ENCODE peak calls at places on chromosomes 6 and 20, in eight cellular contexts. M, D, S, K, W, Q, C and F are unnamed samples.

GRCh38 chr6:79668381-79668780 is 37.3 kb downstream of the SH3BGRL2 start:
- DNase-seq in M (no peak), D (no peak), S (no peak), K (no peak), W (no peak), Q (no peak), C (no peak), F (no peak)

GRCh38 chr6:75624988-75625387 is 23.3 kb downstream of the SENP6 start:
- DNase-seq in M (no peak), D (no peak), S (no peak), K (no peak), W (no peak), Q (no peak), C (no peak), F (no peak)

GRCh38 chr20:4435210-4435609 is 286.5 kb upstream of the PRND start:
- DNase-seq in M (no peak), D (no peak), S (no peak), K (no peak), W (no peak), Q (no peak), C (no peak), F (no peak)

GRCh38 chr6:15841937-15842698 is 179.3 kb upstream of the DTNBP1 start:
- DNase-seq in M (no peak), D (no peak), S (no peak), K (no peak), W (no peak), Q (no peak), C (no peak), F (no peak)

GRCh38 chr6:134288538-134289203 is 29.2 kb downstream of the SGK1 start:
- DNase-seq in M (no peak), D (no peak), S (no peak), K (no peak), W (no peak), Q (no peak), C (peak; percentile 99), F (no peak)

GRCh38 chr20:57399587-57400261 is 8.5 kb downstream of the RBM38 start:
- DNase-seq in M (peak; percentile 68), D (no peak), S (no peak), K (no peak), W (no peak), Q (no peak), C (no peak), F (no peak)

GRCh38 chr6:31464252-31465184 is 33.4 kb upstream of the MICB start:
- DNase-seq in M (no peak), D (no peak), S (no peak), K (no peak), W (no peak), Q (no peak), C (no peak), F (no peak)

GRCh38 chr6:20340056-20340455 is 61.6 kb upstream of the E2F3 start:
- DNase-seq in M (no peak), D (no peak), S (no peak), K (no peak), W (no peak), Q (no peak), C (no peak), F (no peak)

GRCh38 chr6:43878823-43879495 is 108.9 kb downstream of the VEGFA start:
- DNase-seq in M (peak; percentile 46), D (no peak), S (no peak), K (no peak), W (peak; percentile 60), Q (peak; percentile 86), C (no peak), F (no peak)

GRCh38 chr20:34703573-34704176 is 469 bp upstream of the TP53INP2 start:
- DNase-seq in M (no peak), D (no peak), S (no peak), K (no peak), W (peak; percentile 33), Q (peak; percentile 46), C (peak; percentile 29), F (peak; percentile 79)

GRCh38 chr6:56374841-56375369 is 127.5 kb upstream of the COL21A1 start:
- DNase-seq in M (no peak), D (no peak), S (no peak), K (no peak), W (no peak), Q (no peak), C (peak; percentile 39), F (peak; percentile 81)

DNA sequence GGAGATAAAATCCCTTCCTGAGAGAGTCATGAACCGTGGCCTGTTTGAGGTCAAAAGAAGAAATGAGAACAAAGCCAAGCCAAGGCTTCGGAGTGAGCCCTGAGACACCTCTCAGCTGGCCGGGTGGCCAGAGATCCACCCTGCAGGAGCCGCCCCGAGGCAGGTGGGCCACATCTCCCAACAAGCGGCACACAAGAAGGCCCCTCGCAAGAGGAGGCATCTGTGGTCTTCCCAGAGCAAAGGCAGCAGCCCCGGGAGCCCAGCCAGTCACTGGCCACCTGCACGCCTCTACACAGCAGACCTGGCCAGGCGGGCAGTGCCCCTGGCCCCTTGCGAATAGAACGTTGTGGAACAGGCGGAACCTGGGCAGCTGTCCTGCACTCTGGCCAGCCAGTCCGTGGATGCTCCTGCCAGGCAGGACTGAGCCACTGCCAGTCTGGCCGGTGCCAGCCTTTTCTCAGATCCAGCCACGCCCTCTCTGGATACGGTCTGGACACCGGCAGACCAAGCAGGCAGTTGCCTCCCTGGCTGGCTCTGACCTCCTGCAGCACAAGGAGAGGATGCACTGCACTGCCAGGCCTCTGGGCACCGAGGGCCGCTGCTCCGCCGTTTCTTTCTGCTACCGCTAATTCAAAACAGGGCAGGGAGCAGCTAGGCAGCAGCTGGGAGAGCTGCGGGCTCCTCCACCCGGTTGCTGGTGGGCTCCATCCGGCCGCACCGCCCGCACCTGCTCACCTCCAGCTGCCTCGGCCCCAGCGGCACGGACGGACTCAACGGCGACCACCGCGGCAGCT is 30.6 kb upstream of the AFDN start:
- DNase-seq in M (peak; percentile 77), D (peak; percentile 28), S (no peak), K (no peak), W (no peak), Q (peak; percentile 80), C (no peak), F (no peak)
- H3K27ac ChIP-seq in M (peak overlapping the region; percentile 11), D (peak overlapping the region; percentile 5), S (no peak overlapping the region), K (no peak overlapping the region), W (no peak overlapping the region), Q (peak overlapping the region; percentile 31), C (no peak overlapping the region), F (no peak overlapping the region)

DNA sequence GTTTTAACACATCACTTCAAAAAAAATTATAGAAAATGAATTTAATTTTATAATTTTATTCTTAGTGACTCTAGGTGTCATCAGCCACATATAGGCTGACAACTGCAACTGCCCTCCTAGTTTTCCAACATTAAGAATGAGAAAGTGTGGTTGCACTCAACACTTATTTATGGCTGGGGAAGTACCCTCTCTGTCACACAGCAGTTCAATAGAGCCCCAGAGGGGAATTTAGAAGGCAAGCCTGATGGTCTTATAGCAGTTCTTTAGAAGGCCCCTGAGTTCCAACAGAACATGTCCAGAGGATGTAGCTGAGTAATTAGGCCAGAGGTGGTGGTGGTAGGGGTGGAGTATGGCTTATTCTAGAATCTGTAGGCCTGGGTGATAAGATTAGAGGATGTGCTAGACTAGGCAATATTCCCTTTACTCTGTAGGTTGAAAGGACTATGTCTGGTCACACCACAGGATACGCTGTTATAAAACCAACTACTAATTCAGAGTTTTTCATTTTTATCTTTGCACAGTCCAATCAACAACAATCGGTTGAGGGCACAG is 226.5 kb upstream of the CITED2 start:
- DNase-seq in M (no peak), D (no peak), S (no peak), K (no peak), W (no peak), Q (no peak), C (no peak), F (no peak)
- H3K4me1 ChIP-seq in M (peaks cover 17% of the 10 kb centered on the region), D (peaks cover 25% of the 10 kb centered on the region), S (peaks cover 22% of the 10 kb centered on the region), K (peaks cover 19% of the 10 kb centered on the region), W (peaks cover 50% of the 10 kb centered on the region), Q (peaks cover 7% of the 10 kb centered on the region), C (peaks cover 3% of the 10 kb centered on the region), F (peaks cover 4% of the 10 kb centered on the region)

GRCh38 chr6:105382918-105383317 is 20.0 kb downstream of the PREP start:
- DNase-seq in M (no peak), D (no peak), S (no peak), K (no peak), W (no peak), Q (no peak), C (no peak), F (no peak)

GRCh38 chr6:105382477-105382876 is 20.4 kb downstream of the PREP start:
- DNase-seq in M (no peak), D (no peak), S (no peak), K (no peak), W (no peak), Q (no peak), C (no peak), F (no peak)

GRCh38 chr6:105388392-105388791 is 14.5 kb downstream of the PREP start:
- DNase-seq in M (no peak), D (no peak), S (no peak), K (no peak), W (no peak), Q (no peak), C (peak; percentile 45), F (no peak)

GRCh38 chr6:105380634-105381033 is 22.2 kb downstream of the PREP start:
- DNase-seq in M (no peak), D (no peak), S (no peak), K (no peak), W (no peak), Q (no peak), C (no peak), F (no peak)

GRCh38 chr6:105384004-105384403 is 18.9 kb downstream of the PREP start:
- DNase-seq in M (no peak), D (no peak), S (no peak), K (no peak), W (no peak), Q (peak; percentile 19), C (peak; percentile 70), F (no peak)
- H3K27ac ChIP-seq in M (no peak overlapping the region), D (no peak overlapping the region), S (no peak overlapping the region), K (no peak overlapping the region), W (no peak overlapping the region), Q (no peak overlapping the region), C (no peak overlapping the region), F (no peak overlapping the region)

GRCh38 chr20:40945754-40946451 is 82.7 kb upstream of the TOP1 start:
- DNase-seq in M (no peak), D (peak; percentile 26), S (peak; percentile 17), K (peak; percentile 40), W (peak; percentile 87), Q (peak; percentile 13), C (peak; percentile 47), F (no peak)
- H3K4me1 ChIP-seq in M (no peaks in the 10 kb centered on the region), D (no peaks in the 10 kb centered on the region), S (peaks cover 5% of the 10 kb centered on the region), K (no peaks in the 10 kb centered on the region), W (peaks cover 4% of the 10 kb centered on the region), Q (no peaks in the 10 kb centered on the region), C (peaks cover 7% of the 10 kb centered on the region), F (no peaks in the 10 kb centered on the region)